ENCODE peak calls at places on chromosomes 11 and 22, in four cellular contexts. J is HepG2, O is K562, S is H1. N is an unnamed sample.

GRCh38 chr11:118928870-118929495 is 3.3 kb upstream of the BCL9L start:
- DNase-seq in J (peak), O (peak), S (peak), N (no peak)

GRCh38 chr11:35178862-35179261 is 39.9 kb downstream of the CD44 start:
- DNase-seq in J (no peak), O (no peak), S (no peak), N (no peak)

GRCh38 chr11:130318031-130318673 is 3.4 kb upstream of the ZBTB44 start:
- DNase-seq in J (peak), O (no peak), S (no peak), N (no peak)

GRCh38 chr11:77471520-77472234 is 2.2 kb downstream of the PAK1 start:
- DNase-seq in J (peak), O (peak), S (no peak), N (no peak)

GRCh38 chr11:77752518-77752917 is 68.0 kb downstream of the RSF1 start:
- DNase-seq in J (no peak), O (no peak), S (no peak), N (no peak)

GRCh38 chr22:21650823-21651520 is 8.9 kb downstream of the SDF2L1 start:
- DNase-seq in J (no peak), O (peak), S (no peak), N (no peak)

GRCh38 chr11:99351620-99352019 is 330.9 kb downstream of the CNTN5 start:
- DNase-seq in J (no peak), O (no peak), S (no peak), N (no peak)

GRCh38 chr11:96095884-96096301 is 172.0 kb upstream of the MTMR2 start:
- DNase-seq in J (no peak), O (no peak), S (no peak), N (no peak)

GRCh38 chr11:110805764-110806163 is 93.5 kb upstream of the ARHGAP20 start:
- DNase-seq in J (no peak), O (no peak), S (no peak), N (no peak)

GRCh38 chr22:33519140-33519973 is 400.9 kb downstream of the LARGE1 start:
- DNase-seq in J (peak), O (peak), S (peak), N (peak)

GRCh38 chr11:72776844-72777754 is 16.7 kb downstream of the STARD10 start:
- DNase-seq in J (no peak), O (peak), S (no peak), N (no peak)

GRCh38 chr11:118051611-118052461 is 25.0 kb upstream of the TMPRSS4 start:
- DNase-seq in J (no peak), O (no peak), S (no peak), N (peak)

GRCh38 chr11:18225906-18226305 is 10.7 kb downstream of the SAA4 start:
- DNase-seq in J (no peak), O (no peak), S (no peak), N (no peak)

GRCh38 chr22:39130892-39131855 is 21.3 kb downstream of the CBX7 start:
- DNase-seq in J (peak), O (no peak), S (no peak), N (no peak)

GRCh38 chr11:10911907-10912306 is 54.1 kb upstream of the ZBED5 start:
- DNase-seq in J (no peak), O (no peak), S (no peak), N (no peak)

GRCh38 chr11:16223558-16223957 is 132.8 kb downstream of the SOX6 start:
- DNase-seq in J (no peak), O (no peak), S (no peak), N (no peak)

GRCh38 chr11:24386551-24387404 is 110.1 kb upstream of the LUZP2 start:
- DNase-seq in J (peak), O (no peak), S (no peak), N (no peak)

GRCh38 chr11:61149624-61150615 is 11.3 kb downstream of the VPS37C start:
- DNase-seq in J (peak), O (peak), S (no peak), N (no peak)

GRCh38 chr11:117428186-117428855 is 100.7 kb downstream of the CEP164 start:
- DNase-seq in J (no peak), O (no peak), S (no peak), N (no peak)

GRCh38 chr22:36911887-36912661 is 1.4 kb upstream of the CSF2RB start:
- DNase-seq in J (no peak), O (no peak), S (no peak), N (no peak)

GRCh38 chr22:42173183-42173926 is 42.7 kb upstream of the CYP2D6 start:
- DNase-seq in J (no peak), O (no peak), S (no peak), N (no peak)

GRCh38 chr11:121352301-121352891 is 59.8 kb downstream of the SC5D start:
- DNase-seq in J (no peak), O (no peak), S (no peak), N (no peak)

GRCh38 chr11:127890026-127890611 is 697.2 kb downstream of the ETS1 start:
- DNase-seq in J (no peak), O (no peak), S (no peak), N (no peak)

GRCh38 chr22:42664976-42665831 is 16.0 kb upstream of the CYB5R3 start:
- DNase-seq in J (no peak), O (no peak), S (no peak), N (peak)

GRCh38 chr22:26642465-26643367 is 14.7 kb upstream of the MIAT start:
- DNase-seq in J (no peak), O (peak), S (peak), N (no peak)

GRCh38 chr11:116457336-116458007 is 315.3 kb downstream of the BUD13 start:
- DNase-seq in J (no peak), O (no peak), S (no peak), N (no peak)

GRCh38 chr11:117841582-117842031 is 17.1 kb upstream of the FXYD2 start:
- DNase-seq in J (no peak), O (no peak), S (no peak), N (no peak)

GRCh38 chr11:79957702-79958101 is 516.9 kb upstream of the TENM4 start:
- DNase-seq in J (no peak), O (no peak), S (no peak), N (no peak)

GRCh38 chr22:25334091-25334490 is 114.7 kb downstream of the CRYBB2 start:
- DNase-seq in J (peak), O (peak), S (peak), N (peak)

GRCh38 chr11:27717377-27717776 is 17.1 kb upstream of the BDNF start:
- DNase-seq in J (no peak), O (peak), S (no peak), N (no peak)

GRCh38 chr22:45942344-45942743 is 34.6 kb downstream of the WNT7B start:
- DNase-seq in J (no peak), O (no peak), S (no peak), N (no peak)

GRCh38 chr11:119236490-119236889 is 30.4 kb downstream of the CBL start:
- DNase-seq in J (no peak), O (no peak), S (no peak), N (no peak)

GRCh38 chr22:23071163-23072034 is 1.1 kb downstream of the GNAZ start:
- DNase-seq in J (no peak), O (no peak), S (no peak), N (no peak)

GRCh38 chr11:77267910-77268309 is 33.6 kb downstream of the GDPD4 start:
- DNase-seq in J (no peak), O (no peak), S (no peak), N (no peak)

GRCh38 chr11:26473216-26474194 is 98.6 kb downstream of the MUC15 start:
- DNase-seq in J (no peak), O (no peak), S (no peak), N (no peak)

GRCh38 chr11:114080769-114081168 is 21.3 kb downstream of the ZBTB16 start:
- DNase-seq in J (no peak), O (no peak), S (no peak), N (no peak)

GRCh38 chr11:114081641-114082414 is 22.3 kb downstream of the ZBTB16 start:
- DNase-seq in J (no peak), O (no peak), S (no peak), N (no peak)

GRCh38 chr11:114079406-114080072 is 20.0 kb downstream of the ZBTB16 start:
- DNase-seq in J (no peak), O (no peak), S (no peak), N (no peak)

GRCh38 chr11:114078423-114078822 is 18.9 kb downstream of the ZBTB16 start:
- DNase-seq in J (peak), O (no peak), S (no peak), N (no peak)

GRCh38 chr11:114080219-114080618 is 20.7 kb downstream of the ZBTB16 start:
- DNase-seq in J (no peak), O (no peak), S (no peak), N (no peak)
- TF ChIP-seq HDAC6 in J (no peak), O (no peak), S (no peak), N (no peak)

DNA sequence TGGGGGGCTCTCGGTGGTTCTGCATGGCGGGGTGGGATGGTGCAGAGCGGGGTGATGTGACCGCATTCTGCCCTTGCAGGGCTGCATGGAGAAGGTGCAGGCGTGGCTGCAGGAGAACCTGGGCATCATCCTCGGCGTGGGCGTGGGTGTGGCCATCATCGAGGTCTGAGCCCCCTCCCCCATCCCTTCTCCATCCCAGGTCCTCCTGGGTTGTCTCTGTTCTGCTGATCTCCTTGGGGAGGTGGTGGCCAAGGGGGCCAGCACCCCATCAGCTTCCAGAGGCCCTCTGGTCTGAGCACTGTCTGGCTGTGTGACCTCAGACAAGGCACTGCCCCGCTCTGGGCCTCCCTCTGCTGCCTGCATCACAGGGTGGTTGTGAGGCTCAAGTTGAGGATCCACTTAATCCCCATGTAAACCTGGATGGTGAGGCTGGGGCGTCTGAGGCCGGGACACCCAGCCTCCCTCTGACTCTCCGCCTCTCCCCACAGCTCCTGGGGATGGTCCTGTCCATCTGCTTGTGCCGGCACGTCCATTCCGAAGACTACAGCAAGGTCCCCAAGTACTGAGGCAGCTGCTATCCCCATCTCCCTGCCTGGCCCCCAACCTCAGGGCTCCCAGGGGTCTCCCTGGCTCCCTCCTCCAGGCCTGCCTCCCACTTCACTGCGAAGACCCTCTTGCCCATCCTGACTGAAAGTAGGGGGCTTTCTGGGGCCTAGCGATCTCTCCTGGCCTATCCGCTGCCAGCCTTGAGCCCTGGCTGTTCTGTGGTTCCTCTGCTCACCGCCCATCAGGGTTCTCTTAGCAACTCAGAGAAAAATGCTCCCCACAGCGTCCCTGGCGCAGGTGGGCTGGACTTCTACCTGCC is 53.3 kb downstream of the CD82 start:
- DNase-seq in J (no peak), O (no peak), S (peak), N (no peak)
- TF ChIP-seq HDAC6 in J (no peak), O (no peak), S (no peak), N (no peak)

DNA sequence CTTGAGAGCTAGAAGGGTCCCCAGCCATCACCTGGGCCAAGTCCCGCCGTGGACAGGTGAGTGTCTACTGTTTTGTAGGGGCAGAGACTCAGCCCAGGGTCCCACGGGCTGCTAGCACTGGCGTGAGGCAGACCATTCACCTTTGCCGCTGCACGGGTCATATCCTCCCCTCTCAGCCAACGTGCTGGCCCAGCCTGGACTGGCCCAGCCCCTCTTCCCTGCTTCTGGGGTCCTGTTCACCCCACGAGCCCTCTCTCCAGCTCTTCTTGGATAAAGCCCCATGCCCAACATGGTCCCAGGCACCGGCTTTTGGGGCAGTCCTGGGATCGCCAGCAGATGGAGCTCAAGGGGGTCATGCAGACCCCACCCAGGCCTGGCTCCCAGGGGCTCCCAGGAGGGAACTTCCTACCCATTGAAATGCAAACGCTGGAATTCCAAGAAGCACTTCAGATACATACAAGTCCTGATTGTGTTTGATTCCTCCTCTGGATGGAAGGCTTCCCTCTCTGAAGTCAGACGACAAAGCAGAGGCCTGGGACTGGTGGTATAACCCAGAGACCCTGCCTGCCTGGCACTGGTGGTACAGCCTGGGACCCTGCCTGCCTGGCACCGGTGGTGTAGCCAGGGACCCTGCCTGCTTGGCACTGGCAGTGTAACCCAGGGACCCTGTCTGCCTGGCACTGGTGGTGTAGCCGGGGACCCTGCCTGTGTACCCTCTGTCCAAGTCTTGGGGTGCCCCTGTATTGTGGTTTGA is 8.9 kb upstream of the SEPTIN5 start:
- DNase-seq in J (no peak), O (no peak), S (peak), N (no peak)
- TF ChIP-seq HDAC6 in J (no peak), O (no peak), S (no peak), N (no peak)

GRCh38 chr11:31325162-31325561 is 44.4 kb downstream of the DCDC1 start:
- DNase-seq in J (no peak), O (no peak), S (no peak), N (no peak)

GRCh38 chr11:31328698-31329097 is 40.8 kb downstream of the DCDC1 start:
- DNase-seq in J (no peak), O (no peak), S (no peak), N (no peak)

GRCh38 chr11:31327417-31327816 is 42.1 kb downstream of the DCDC1 start:
- DNase-seq in J (no peak), O (no peak), S (no peak), N (no peak)

GRCh38 chr11:31323145-31323544 is 46.4 kb downstream of the DCDC1 start:
- DNase-seq in J (no peak), O (no peak), S (no peak), N (no peak)

DNA sequence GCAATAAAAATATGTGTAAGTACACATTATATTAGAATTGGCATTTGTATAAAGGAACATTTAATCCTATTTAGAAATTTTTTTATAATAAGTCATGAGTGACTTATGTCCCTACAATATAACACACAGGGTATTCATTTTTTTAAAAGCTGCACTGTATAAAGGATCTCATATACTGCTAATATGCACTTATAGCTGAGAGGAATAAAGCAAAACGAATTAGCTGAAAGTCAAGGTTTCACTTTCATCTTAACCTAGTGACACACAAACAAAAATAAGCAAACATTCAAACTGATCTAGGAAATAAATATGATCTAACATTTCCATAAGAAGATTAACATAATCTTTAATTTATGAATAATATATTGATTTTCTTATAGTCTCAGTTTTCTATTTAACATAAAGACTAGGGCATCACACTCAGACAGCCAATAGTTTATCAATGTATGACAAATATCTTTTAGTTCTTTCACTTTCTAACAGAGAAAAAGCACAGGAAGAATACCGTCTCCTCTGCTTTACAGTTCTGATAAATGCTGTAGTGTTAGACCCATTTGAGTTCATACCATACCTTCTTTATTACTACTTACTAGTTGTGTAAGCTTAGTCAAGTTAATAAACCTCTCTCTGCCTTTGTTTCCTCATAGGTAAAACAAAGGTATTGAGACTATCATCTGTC is 42.9 kb downstream of the DCDC1 start:
- DNase-seq in J (no peak), O (no peak), S (no peak), N (no peak)
- TF ChIP-seq HDAC6 in J (no peak), O (no peak), S (no peak), N (no peak)

GRCh38 chr22:28711341-28711740 is 30.3 kb downstream of the CHEK2 start:
- DNase-seq in J (no peak), O (no peak), S (no peak), N (no peak)

GRCh38 chr22:28711820-28712777 is 29.5 kb downstream of the CHEK2 start:
- DNase-seq in J (peak), O (peak), S (no peak), N (no peak)

GRCh38 chr22:28710112-28710888 is 30.7 kb upstream of the TTC28 start:
- DNase-seq in J (peak), O (no peak), S (no peak), N (no peak)

GRCh38 chr22:28714043-28714442 is 27.6 kb downstream of the CHEK2 start:
- DNase-seq in J (no peak), O (no peak), S (no peak), N (no peak)

DNA sequence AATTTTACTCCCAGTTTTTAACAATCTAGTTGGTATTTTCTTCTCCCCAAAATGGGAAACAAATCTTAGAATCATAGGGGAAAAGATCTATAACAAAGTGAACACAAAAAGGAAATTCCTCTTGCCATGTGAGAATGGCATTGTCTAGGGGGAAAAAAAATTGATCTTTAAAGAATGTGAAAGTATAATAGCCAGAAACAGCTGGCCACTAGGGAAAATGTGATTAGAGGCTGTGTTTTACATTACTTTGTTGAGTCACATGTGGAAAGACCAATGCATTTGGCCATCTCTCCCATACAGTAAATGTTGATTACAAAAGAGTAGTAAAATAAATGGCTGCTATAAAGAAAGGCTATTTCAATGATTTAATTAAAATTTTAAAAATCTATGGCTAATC is 30.7 kb downstream of the CHEK2 start:
- DNase-seq in J (no peak), O (no peak), S (no peak), N (no peak)
- TF ChIP-seq HDAC6 in J (no peak), O (no peak), S (no peak), N (no peak)

GRCh38 chr11:125452125-125452470 is 44.0 kb downstream of the FEZ1 start:
- DNase-seq in J (no peak), O (no peak), S (peak), N (no peak)
- TF ChIP-seq HDAC6 in J (no peak), O (no peak), S (no peak), N (no peak)

GRCh38 chr22:30866811-30867271 is 101.7 kb downstream of the MORC2 start:
- DNase-seq in J (peak), O (no peak), S (no peak), N (no peak)
- TF ChIP-seq HDAC6 in J (no peak), O (no peak), S (no peak), N (no peak)

GRCh38 chr22:30985561-30986208 is 16.6 kb downstream of the TUG1 start:
- DNase-seq in J (peak), O (no peak), S (no peak), N (no peak)
- TF ChIP-seq HDAC6 in J (no peak), O (no peak), S (no peak), N (no peak)

N was measured in GM12878.